ENCODE peak calls at places on chromosomes 1 and 21, in seven cellular contexts. W is IMR-90, M is mesendoderm, A is H9, X is mesenchymal stem cell, P is H1, J is neuronal stem cell. O is an unnamed sample.

GRCh38 chr1:202361701-202362100 is 13.2 kb downstream of the PPP1R12B start:
- DNase-seq in W (no peak), M (no peak), A (no peak), X (no peak), P (no peak), J (no peak), O (no peak)

GRCh38 chr1:236315092-236315491 is 33.3 kb upstream of the ERO1B start:
- DNase-seq in W (no peak), M (no peak), A (no peak), X (no peak), P (no peak), J (no peak), O (no peak)

GRCh38 chr1:44390277-44390676 is 14.8 kb upstream of the RNF220 start:
- DNase-seq in W (peak; percentile 85), M (no peak), A (no peak), X (peak; percentile 92), P (no peak), J (no peak), O (no peak)

GRCh38 chr1:53982034-53982761 is 35.8 kb downstream of the LDLRAD1 start:
- DNase-seq in W (peak; percentile 52), M (peak; percentile 93), A (peak; percentile 84), X (peak; percentile 68), P (peak; percentile 76), J (peak; percentile 23), O (no peak)

GRCh38 chr1:18736958-18737357 is 106.3 kb downstream of the PAX7 start:
- DNase-seq in W (no peak), M (no peak), A (no peak), X (no peak), P (no peak), J (no peak), O (no peak)

GRCh38 chr1:180237850-180238476 is 7.9 kb downstream of the LHX4 start:
- DNase-seq in W (no peak), M (no peak), A (no peak), X (no peak), P (no peak), J (no peak), O (no peak)

GRCh38 chr1:105608713-105609112 is 1447.8 kb upstream of the PRMT6 start:
- DNase-seq in W (no peak), M (peak; percentile 16), A (no peak), X (peak; percentile 23), P (no peak), J (no peak), O (peak; percentile 16)

GRCh38 chr1:202365092-202365815 is 16.8 kb downstream of the PPP1R12B start:
- DNase-seq in W (peak; percentile 51), M (peak; percentile 59), A (no peak), X (no peak), P (no peak), J (no peak), O (peak; percentile 13)

GRCh38 chr1:110647254-110647891 is 27.4 kb downstream of the KCNA3 start:
- DNase-seq in W (peak; percentile 78), M (no peak), A (no peak), X (peak; percentile 25), P (no peak), J (no peak), O (no peak)

GRCh38 chr21:43864806-43865470 is at the start of gene AGPAT3:
- DNase-seq in W (no peak), M (no peak), A (no peak), X (no peak), P (no peak), J (no peak), O (no peak)

GRCh38 chr1:3929122-3929521 is 29.1 kb upstream of the C1orf174 start:
- DNase-seq in W (no peak), M (peak; percentile 50), A (no peak), X (no peak), P (no peak), J (no peak), O (no peak)

GRCh38 chr21:33647560-33647959 is 5.3 kb downstream of the ITSN1 start:
- DNase-seq in W (no peak), M (no peak), A (no peak), X (no peak), P (no peak), J (no peak), O (no peak)

GRCh38 chr1:180672105-180672504 is 40.3 kb downstream of the XPR1 start:
- DNase-seq in W (peak; percentile 69), M (no peak), A (no peak), X (no peak), P (no peak), J (no peak), O (peak; percentile 13)

GRCh38 chr1:226125097-226125630 is 61.4 kb downstream of the ACBD3 start:
- DNase-seq in W (peak; percentile 73), M (peak; percentile 89), A (peak; percentile 92), X (peak; percentile 72), P (peak; percentile 99), J (peak; percentile 85), O (peak; percentile 95)

GRCh38 chr1:43147625-43148319 is 24.3 kb downstream of the EBNA1BP2 start:
- DNase-seq in W (peak; percentile 32), M (peak; percentile 99), A (peak; percentile 99), X (peak; percentile 73), P (peak; percentile 100), J (peak; percentile 91), O (peak; percentile 57)

GRCh38 chr1:202154766-202155477 is 5.5 kb downstream of the PTPN7 start:
- DNase-seq in W (peak; percentile 76), M (peak; percentile 94), A (peak; percentile 84), X (peak; percentile 73), P (peak; percentile 77), J (peak; percentile 56), O (peak; percentile 38)

GRCh38 chr1:223142795-223143759 is at the start of gene TLR5:
- DNase-seq in W (peak; percentile 19), M (peak; percentile 82), A (peak; percentile 87), X (peak; percentile 41), P (peak; percentile 93), J (peak; percentile 71), O (peak; percentile 72)

GRCh38 chr1:108877858-108878257 is 1.1 kb downstream of the GPSM2 start:
- DNase-seq in W (no peak), M (peak; percentile 3), A (no peak), X (peak; percentile 42), P (no peak), J (no peak), O (peak; percentile 11)

GRCh38 chr1:203572134-203572625 is 54.5 kb upstream of the ATP2B4 start:
- DNase-seq in W (peak; percentile 55), M (peak; percentile 93), A (peak; percentile 56), X (peak; percentile 77), P (peak; percentile 60), J (peak; percentile 79), O (peak; percentile 32)

GRCh38 chr1:243793298-243793697 is 56.7 kb downstream of the AKT3 start:
- DNase-seq in W (no peak), M (no peak), A (no peak), X (no peak), P (no peak), J (no peak), O (no peak)

GRCh38 chr1:203177471-203178039 is 1.9 kb upstream of the MYBPH start:
- DNase-seq in W (peak; percentile 44), M (peak; percentile 31), A (no peak), X (peak; percentile 66), P (no peak), J (no peak), O (no peak)

GRCh38 chr1:152164542-152165136 is 5.6 kb upstream of the RPTN start:
- DNase-seq in W (no peak), M (no peak), A (no peak), X (no peak), P (no peak), J (no peak), O (no peak)

DNA sequence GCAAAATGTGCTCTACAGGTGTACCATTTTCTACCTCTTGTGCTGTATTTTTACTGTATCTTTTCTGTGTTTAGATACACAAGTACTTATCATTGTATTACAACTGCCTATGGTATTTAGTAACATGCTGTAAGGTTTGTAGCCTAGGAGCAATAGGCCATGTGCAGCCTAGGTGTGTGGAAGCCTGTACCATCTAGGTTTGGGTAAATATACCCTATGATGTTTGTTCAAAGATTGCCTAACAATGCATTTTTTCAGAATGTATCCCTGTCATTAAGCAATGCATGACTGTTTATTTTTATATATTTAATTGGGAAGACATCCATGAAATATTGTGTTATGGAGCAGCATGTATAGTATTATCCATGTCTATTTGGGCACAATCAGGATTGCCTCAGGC is 11.0 kb downstream of the ETV3L start:
- DNase-seq in W (no peak), M (no peak), A (no peak), X (no peak), P (no peak), J (no peak), O (no peak)
- H2BK120ac ChIP-seq in W (no peak overlapping the region), M (no peak overlapping the region), A (no peak overlapping the region), X (no peak overlapping the region), P (no peak overlapping the region), J (no peak overlapping the region), O (no peak overlapping the region)

DNA sequence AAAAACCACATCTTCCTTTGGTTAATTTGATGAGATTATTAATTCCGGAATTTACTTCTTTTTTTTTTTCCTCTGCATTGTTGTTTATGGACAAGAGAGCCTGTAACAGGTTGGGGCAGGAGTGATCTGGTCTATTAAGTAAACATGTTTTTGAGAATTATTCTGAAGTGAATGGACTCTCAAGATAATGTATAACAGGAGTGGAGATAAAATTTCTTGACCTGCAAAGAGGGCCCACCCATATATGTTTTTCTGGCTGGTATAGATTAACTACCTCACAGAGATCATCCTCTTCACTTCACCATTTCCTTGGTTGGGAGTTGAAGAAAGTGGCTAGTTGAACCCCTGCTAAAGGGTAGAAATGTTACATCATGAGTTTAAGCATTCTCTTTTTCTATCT is 10.7 kb downstream of the DDI2 start:
- DNase-seq in W (no peak), M (no peak), A (no peak), X (no peak), P (no peak), J (no peak), O (no peak)
- H2BK120ac ChIP-seq in W (no peak overlapping the region), M (no peak overlapping the region), A (no peak overlapping the region), X (no peak overlapping the region), P (no peak overlapping the region), J (no peak overlapping the region), O (no peak overlapping the region)

GRCh38 chr1:167635941-167636340 is 5.9 kb downstream of the RCSD1 start:
- DNase-seq in W (no peak), M (no peak), A (no peak), X (no peak), P (no peak), J (no peak), O (no peak)
- H2BK120ac ChIP-seq in W (no peak overlapping the region), M (no peak overlapping the region), A (no peak overlapping the region), X (no peak overlapping the region), P (no peak overlapping the region), J (no peak overlapping the region), O (no peak overlapping the region)

GRCh38 chr21:27168084-27168483 is 201.2 kb upstream of the ADAMTS5 start:
- DNase-seq in W (peak; percentile 51), M (no peak), A (no peak), X (peak; percentile 53), P (no peak), J (no peak), O (no peak)

GRCh38 chr21:27173052-27173451 is 206.2 kb upstream of the ADAMTS5 start:
- DNase-seq in W (no peak), M (no peak), A (no peak), X (no peak), P (no peak), J (no peak), O (no peak)

GRCh38 chr21:27171704-27172103 is 204.8 kb upstream of the ADAMTS5 start:
- DNase-seq in W (peak; percentile 43), M (no peak), A (no peak), X (no peak), P (no peak), J (no peak), O (no peak)
- H2BK120ac ChIP-seq in W (no peak overlapping the region), M (no peak overlapping the region), A (no peak overlapping the region), X (no peak overlapping the region), P (no peak overlapping the region), J (no peak overlapping the region), O (no peak overlapping the region)